ENCODE peak calls at places on chromosome 5, in five cellular contexts. H is IMR-90, Q is progenitor cell of endocrine pancreas, S is Panc1, I is iris pigment epithelial cell. F is an unnamed sample.

GRCh38 chr5:39570418-39571027 is 145.7 kb upstream of the DAB2 start:
- DNase-seq in H (peak; percentile 61), Q (no peak), S (peak; percentile 35), I (peak; percentile 55), F (no peak)

GRCh38 chr5:60535198-60535597 is 164.8 kb downstream of the DEPDC1B start:
- DNase-seq in H (no peak), Q (no peak), S (no peak), I (no peak), F (no peak)

GRCh38 chr5:142316051-142316450 is 8.8 kb downstream of the SPRY4 start:
- DNase-seq in H (peak; percentile 67), Q (no peak), S (no peak), I (peak; percentile 71), F (peak; percentile 14)

GRCh38 chr5:446066-446725 is 3.2 kb downstream of the EXOC3 start:
- DNase-seq in H (no peak), Q (no peak), S (no peak), I (peak; percentile 20), F (no peak)

GRCh38 chr5:147930759-147931158 is 24.4 kb upstream of the C5orf46 start:
- DNase-seq in H (no peak), Q (no peak), S (no peak), I (no peak), F (no peak)

GRCh38 chr5:2263763-2264162 is 381.0 kb upstream of the IRX4 start:
- DNase-seq in H (no peak), Q (no peak), S (no peak), I (no peak), F (no peak)

GRCh38 chr5:168193518-168194240 is 97.8 kb upstream of the WWC1 start:
- DNase-seq in H (no peak), Q (no peak), S (no peak), I (no peak), F (no peak)

GRCh38 chr5:44246986-44247385 is 142.2 kb downstream of the FGF10 start:
- DNase-seq in H (no peak), Q (no peak), S (no peak), I (no peak), F (no peak)

GRCh38 chr5:153902026-153902425 is 136.7 kb downstream of the FAM114A2 start:
- DNase-seq in H (no peak), Q (no peak), S (no peak), I (no peak), F (no peak)

GRCh38 chr5:56313004-56313531 is 79.9 kb upstream of the ANKRD55 start:
- DNase-seq in H (no peak), Q (no peak), S (no peak), I (no peak), F (no peak)

GRCh38 chr5:140178482-140179116 is 3.6 kb downstream of the CYSTM1 start:
- DNase-seq in H (no peak), Q (no peak), S (no peak), I (no peak), F (no peak)

GRCh38 chr5:172456076-172456800 is 1.9 kb upstream of the SH3PXD2B start:
- DNase-seq in H (no peak), Q (no peak), S (no peak), I (no peak), F (no peak)

GRCh38 chr5:31329722-31330121 is 136.2 kb downstream of the CDH6 start:
- DNase-seq in H (peak; percentile 5), Q (no peak), S (no peak), I (peak; percentile 5), F (no peak)

GRCh38 chr5:139131062-139131856 is 66.9 kb downstream of the SIL1 start:
- DNase-seq in H (peak; percentile 39), Q (no peak), S (no peak), I (no peak), F (no peak)